ENCODE peak calls at places on chromosomes 6 and 20, in nine cellular contexts. H, P, V, T, M, F, E, S and I are unnamed samples.
A peak's percentile ranks its signal among the peaks of the same experiment; 100 is the strongest.

GRCh38 chr6:11586574-11586973 is 49.0 kb downstream of the TMEM170B start:
- DNase-seq in H (peak; percentile 91), P (no peak), V (no peak), T (peak; percentile 77), M (no peak), F (no peak), E (no peak), S (peak; percentile 95), I (no peak)

GRCh38 chr6:107819217-107819616 is 4.9 kb downstream of the SCML4 start:
- DNase-seq in H (no peak), P (no peak), V (no peak), T (no peak), M (no peak), F (no peak), E (peak; percentile 27), S (no peak), I (no peak)

GRCh38 chr6:89242574-89243330 is 25.6 kb upstream of the GABRR1 start:
- DNase-seq in H (peak; percentile 81), P (peak; percentile 27), V (no peak), T (peak; percentile 34), M (peak; percentile 47), F (peak; percentile 30), E (no peak), S (peak; percentile 36), I (no peak)

GRCh38 chr20:10594286-10594868 is 79.4 kb downstream of the JAG1 start:
- DNase-seq in H (peak; percentile 57), P (no peak), V (no peak), T (no peak), M (no peak), F (no peak), E (no peak), S (peak; percentile 34), I (no peak)

GRCh38 chr6:8749449-8749848 is 314.1 kb upstream of the SLC35B3 start:
- DNase-seq in H (no peak), P (no peak), V (no peak), T (no peak), M (no peak), F (no peak), E (no peak), S (no peak), I (no peak)

GRCh38 chr6:136666041-136666440 is 115.8 kb upstream of the MAP7 start:
- DNase-seq in H (no peak), P (no peak), V (no peak), T (no peak), M (no peak), F (no peak), E (no peak), S (no peak), I (no peak)

GRCh38 chr20:58131111-58131510 is 97.3 kb downstream of the ANKRD60 start:
- DNase-seq in H (peak; percentile 78), P (no peak), V (peak; percentile 85), T (no peak), M (no peak), F (no peak), E (no peak), S (peak; percentile 64), I (no peak)

GRCh38 chr6:130598021-130598989 is 228.9 kb upstream of the SMLR1 start:
- DNase-seq in H (peak; percentile 33), P (no peak), V (no peak), T (no peak), M (no peak), F (no peak), E (no peak), S (peak; percentile 64), I (no peak)

GRCh38 chr6:14520029-14520428 is 402.5 kb downstream of the CD83 start:
- DNase-seq in H (no peak), P (no peak), V (no peak), T (no peak), M (no peak), F (no peak), E (no peak), S (no peak), I (no peak)

GRCh38 chr20:46797201-46797600 is 87.8 kb downstream of the SLC2A10 start:
- DNase-seq in H (no peak), P (no peak), V (no peak), T (no peak), M (no peak), F (no peak), E (no peak), S (no peak), I (no peak)

GRCh38 chr20:60402209-60403058 is 444.2 kb downstream of the CDH26 start:
- DNase-seq in H (no peak), P (no peak), V (no peak), T (no peak), M (no peak), F (no peak), E (no peak), S (no peak), I (no peak)

GRCh38 chr20:13765299-13765698 is 19.4 kb downstream of the ESF1 start:
- DNase-seq in H (no peak), P (no peak), V (no peak), T (no peak), M (no peak), F (no peak), E (no peak), S (no peak), I (no peak)

GRCh38 chr20:49835031-49835430 is 22.4 kb downstream of the SLC9A8 start:
- DNase-seq in H (no peak), P (no peak), V (no peak), T (no peak), M (no peak), F (no peak), E (no peak), S (no peak), I (no peak)

GRCh38 chr6:10385512-10386132 is 29.3 kb downstream of the TFAP2A start:
- DNase-seq in H (no peak), P (no peak), V (no peak), T (no peak), M (no peak), F (no peak), E (no peak), S (no peak), I (no peak)

GRCh38 chr20:43533060-43533459 is 25.6 kb downstream of the L3MBTL1 start:
- DNase-seq in H (no peak), P (no peak), V (peak; percentile 67), T (no peak), M (no peak), F (no peak), E (no peak), S (peak; percentile 16), I (no peak)

GRCh38 chr6:44462335-44462734 is 74.8 kb downstream of the CDC5L start:
- DNase-seq in H (no peak), P (no peak), V (peak; percentile 73), T (no peak), M (no peak), F (no peak), E (no peak), S (no peak), I (no peak)

GRCh38 chr6:111888928-111889696 is 15.9 kb upstream of the FYN start:
- DNase-seq in H (peak; percentile 46), P (no peak), V (no peak), T (no peak), M (no peak), F (peak; percentile 64), E (no peak), S (peak; percentile 43), I (no peak)

GRCh38 chr6:144544266-144544830 is 259.2 kb downstream of the UTRN start:
- DNase-seq in H (no peak), P (no peak), V (no peak), T (no peak), M (peak; percentile 21), F (no peak), E (no peak), S (no peak), I (no peak)

GRCh38 chr6:40996591-40997247 is 42.3 kb downstream of the UNC5CL start:
- DNase-seq in H (peak; percentile 29), P (peak; percentile 21), V (no peak), T (no peak), M (no peak), F (no peak), E (no peak), S (no peak), I (no peak)
- H3K4me3 ChIP-seq in H (no peak overlapping the region), P (no peak overlapping the region), V (no peak overlapping the region), T (no peak overlapping the region), M (no peak overlapping the region), F (no peak overlapping the region), E (peak overlapping the region; percentile 8), S (no peak overlapping the region), I (no peak overlapping the region)

GRCh38 chr6:150118642-150119041 is 24.2 kb upstream of the PPP1R14C start:
- DNase-seq in H (no peak), P (peak; percentile 39), V (peak; percentile 70), T (no peak), M (no peak), F (no peak), E (no peak), S (no peak), I (no peak)
- TF ChIP-seq CTCF in H (no peak), P (no peak), V (no peak), T (no peak), M (no peak), F (no peak), E (no peak), S (no peak), I (no peak)

DNA sequence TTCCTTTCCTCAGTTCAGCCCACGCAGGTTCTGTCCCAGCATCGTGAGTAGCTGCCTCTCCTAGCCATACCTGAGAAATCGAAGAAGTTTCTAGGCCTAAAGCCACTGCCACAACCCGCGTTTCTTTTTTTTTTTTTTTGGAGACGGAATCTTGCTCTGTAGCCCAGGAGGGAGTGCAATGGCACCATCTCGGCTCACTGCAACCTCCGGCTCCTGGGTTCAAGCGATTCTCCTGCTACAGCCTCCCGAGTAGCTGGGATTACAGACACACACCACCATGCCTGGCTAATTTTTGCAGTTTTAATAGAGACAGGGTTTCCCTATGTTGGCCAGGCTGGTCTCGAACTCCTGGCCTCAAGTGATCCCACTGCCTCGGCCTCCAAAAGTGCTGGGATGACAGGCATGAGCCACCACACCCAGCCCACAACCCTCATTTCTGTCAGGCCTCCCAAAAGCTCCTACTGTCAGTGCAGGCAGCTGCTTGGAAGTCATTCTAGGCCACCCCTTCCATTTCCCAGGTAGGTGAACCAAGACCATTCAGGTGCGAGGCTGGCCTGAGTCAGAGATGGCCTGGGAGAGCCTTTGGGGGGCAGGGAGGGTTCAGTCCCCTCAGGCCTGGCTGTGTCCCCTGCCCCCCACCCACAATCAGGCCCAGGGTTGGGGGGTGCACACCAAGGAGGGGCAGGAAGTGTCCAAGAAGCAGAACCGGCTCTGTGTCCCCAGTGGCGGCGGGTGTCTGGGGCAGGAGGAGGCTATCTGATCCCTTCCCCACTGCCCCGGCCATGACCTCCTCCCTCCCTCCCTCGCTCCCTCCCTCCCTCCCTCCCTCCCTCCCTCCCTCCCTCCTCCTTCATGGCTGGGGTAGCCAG is 47.2 kb downstream of the NOL4L start:
- DNase-seq in H (no peak), P (no peak), V (no peak), T (no peak), M (no peak), F (no peak), E (no peak), S (no peak), I (no peak)
- H3K4me3 ChIP-seq in H (no peak overlapping the region), P (no peak overlapping the region), V (no peak overlapping the region), T (no peak overlapping the region), M (no peak overlapping the region), F (no peak overlapping the region), E (no peak overlapping the region), S (no peak overlapping the region), I (no peak overlapping the region)

DNA sequence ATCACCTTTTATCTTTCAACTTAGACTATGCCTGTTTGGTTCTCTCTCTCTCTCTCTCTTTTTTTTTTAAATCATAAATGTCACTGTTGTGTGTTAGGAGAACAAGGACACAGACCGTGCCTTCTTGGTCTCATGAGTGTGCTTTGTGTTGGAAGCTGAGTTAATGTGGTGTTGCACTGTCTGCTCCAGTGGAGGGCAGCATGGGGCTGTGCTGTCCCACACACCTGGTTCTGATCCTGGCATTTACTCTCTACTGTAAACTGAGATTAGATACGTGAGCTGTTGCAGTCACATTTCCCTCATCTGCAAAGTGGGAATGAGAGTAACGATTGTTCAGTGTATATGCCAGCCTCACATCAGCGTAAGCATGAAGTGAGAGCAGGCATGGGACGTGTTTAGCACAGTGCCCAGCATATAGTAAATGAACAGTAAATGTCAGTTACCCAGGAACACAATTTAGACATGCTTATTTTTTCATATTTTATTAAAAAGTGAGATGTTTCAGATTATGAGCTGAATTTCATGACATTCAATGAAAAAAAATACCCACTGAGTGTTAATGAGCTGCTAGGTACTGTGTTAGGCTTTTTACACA is 161.1 kb downstream of the FARS2 start:
- DNase-seq in H (peak; percentile 78), P (peak; percentile 19), V (no peak), T (peak; percentile 21), M (peak; percentile 45), F (peak; percentile 54), E (peak; percentile 57), S (peak; percentile 33), I (no peak)
- TF ChIP-seq CTCF in H (peak; percentile 91), P (peak; percentile 47), V (no peak), T (peak; percentile 78), M (peak; percentile 52), F (peak; percentile 80), E (peak; percentile 94), S (peak; percentile 57), I (peak; percentile 86)